ENCODE peak calls at places on chromosome 17, in eight cellular contexts. S is stimulated activated naive CD8-positive, alpha-beta T cell treated with anti-CD3 and anti-CD28 coated beads, Interleukin-15, Interleukin-2, amounts not matched to agents 100 U/mL and 50 U/mL, for 24 hours; R is body of pancreas; U is T-helper 17 cell; Y is activated CD8-positive, alpha-beta memory T cell treated with anti-CD3 and anti-CD28 coated beads for 1 hour; O is A549; I is IMR-90; L is stomach. Q is an unnamed sample.

GRCh38 chr17:48048321-48049140 is at the start of gene NFE2L1:
- DNase-seq in S (peak; percentile 74), R (peak; percentile 88), U (no peak), Y (no peak), O (peak; percentile 86), I (peak; percentile 90), L (peak; percentile 90), Q (no peak)

GRCh38 chr17:7475764-7476422 is 3.5 kb downstream of the ZBTB4 start:
- DNase-seq in S (no peak), R (peak; percentile 55), U (no peak), Y (no peak), O (no peak), I (peak; percentile 41), L (no peak), Q (no peak)

GRCh38 chr17:70134777-70135176 is 34.6 kb upstream of the KCNJ2 start:
- DNase-seq in S (no peak), R (no peak), U (no peak), Y (no peak), O (no peak), I (no peak), L (no peak), Q (no peak)

GRCh38 chr17:78748730-78749317 is 33.2 kb downstream of the CYTH1 start:
- DNase-seq in S (peak; percentile 75), R (peak; percentile 72), U (peak; percentile 68), Y (peak; percentile 70), O (no peak), I (peak; percentile 24), L (peak; percentile 62), Q (peak; percentile 77)

GRCh38 chr17:6555331-6556120 is 829 bp downstream of the PITPNM3 start:
- DNase-seq in S (peak; percentile 28), R (no peak), U (no peak), Y (no peak), O (no peak), I (peak; percentile 39), L (peak; percentile 55), Q (no peak)

GRCh38 chr17:3589784-3590183 is 19.4 kb downstream of the TRPV1 start:
- DNase-seq in S (no peak), R (no peak), U (no peak), Y (no peak), O (no peak), I (no peak), L (no peak), Q (no peak)

GRCh38 chr17:48547839-48548686 is 3.2 kb upstream of the HOXB2 start:
- DNase-seq in S (peak; percentile 30), R (no peak), U (no peak), Y (no peak), O (no peak), I (peak; percentile 88), L (no peak), Q (peak; percentile 32)

GRCh38 chr17:67245694-67246397 is 850 bp upstream of the HELZ start:
- DNase-seq in S (peak; percentile 58), R (peak; percentile 33), U (peak; percentile 62), Y (no peak), O (no peak), I (no peak), L (peak; percentile 46), Q (peak; percentile 53)

GRCh38 chr17:42378597-42379594 is 9.3 kb downstream of the STAT3 start:
- DNase-seq in S (no peak), R (no peak), U (no peak), Y (no peak), O (no peak), I (peak; percentile 34), L (no peak), Q (no peak)

GRCh38 chr17:39450051-39450450 is 1.0 kb downstream of the MED1 start:
- DNase-seq in S (no peak), R (no peak), U (no peak), Y (no peak), O (no peak), I (no peak), L (no peak), Q (no peak)

GRCh38 chr17:82528484-82529265 is 9.1 kb downstream of the FOXK2 start:
- DNase-seq in S (no peak), R (peak; percentile 67), U (no peak), Y (no peak), O (peak; percentile 82), I (peak; percentile 24), L (peak; percentile 33), Q (no peak)

GRCh38 chr17:15392326-15392739 is 50.9 kb upstream of the TEKT3 start:
- DNase-seq in S (no peak), R (no peak), U (no peak), Y (no peak), O (no peak), I (peak; percentile 96), L (no peak), Q (no peak)

GRCh38 chr17:83117594-83117993 is 38.2 kb downstream of the METRNL start:
- DNase-seq in S (no peak), R (no peak), U (no peak), Y (no peak), O (no peak), I (no peak), L (no peak), Q (no peak)

GRCh38 chr17:10698116-10698818 is 873 bp downstream of the ADPRM start:
- DNase-seq in S (no peak), R (peak; percentile 8), U (no peak), Y (no peak), O (peak; percentile 17), I (peak; percentile 10), L (no peak), Q (no peak)

GRCh38 chr17:72387487-72387886 is 266.7 kb downstream of the SOX9 start:
- DNase-seq in S (no peak), R (no peak), U (no peak), Y (no peak), O (no peak), I (peak; percentile 96), L (no peak), Q (no peak)

GRCh38 chr17:628507-628941 is 86.1 kb downstream of the VPS53 start:
- DNase-seq in S (no peak), R (no peak), U (no peak), Y (no peak), O (no peak), I (no peak), L (no peak), Q (no peak)

GRCh38 chr17:74939534-74939933 is 3.8 kb downstream of the OTOP3 start:
- DNase-seq in S (no peak), R (no peak), U (no peak), Y (no peak), O (no peak), I (no peak), L (no peak), Q (no peak)

GRCh38 chr17:76085066-76085730 is 6.2 kb downstream of the ZACN start:
- DNase-seq in S (no peak), R (no peak), U (no peak), Y (no peak), O (no peak), I (no peak), L (no peak), Q (no peak)

GRCh38 chr17:6996256-6997111 is 635 bp downstream of the ALOX12 start:
- DNase-seq in S (no peak), R (no peak), U (no peak), Y (no peak), O (no peak), I (no peak), L (no peak), Q (no peak)

GRCh38 chr17:58741121-58741625 is 14.5 kb upstream of the PPM1E start:
- DNase-seq in S (no peak), R (no peak), U (no peak), Y (no peak), O (no peak), I (peak; percentile 81), L (no peak), Q (no peak)

GRCh38 chr17:36867716-36868115 is 69.6 kb upstream of the LHX1 start:
- DNase-seq in S (no peak), R (no peak), U (no peak), Y (no peak), O (no peak), I (no peak), L (no peak), Q (no peak)

GRCh38 chr17:32819035-32819434 is 57.9 kb downstream of the MYO1D start:
- DNase-seq in S (no peak), R (no peak), U (no peak), Y (no peak), O (no peak), I (no peak), L (no peak), Q (no peak)

GRCh38 chr17:31579265-31579664 is 187.8 kb downstream of the RAB11FIP4 start:
- DNase-seq in S (no peak), R (no peak), U (no peak), Y (no peak), O (no peak), I (peak; percentile 57), L (peak; percentile 40), Q (no peak)

GRCh38 chr17:13415877-13416416 is 185.8 kb downstream of the HS3ST3A1 start:
- DNase-seq in S (no peak), R (peak; percentile 62), U (no peak), Y (no peak), O (no peak), I (peak; percentile 89), L (no peak), Q (no peak)

GRCh38 chr17:77445030-77445907 is 304.5 kb downstream of the SEC14L1 start:
- DNase-seq in S (peak; percentile 83), R (peak; percentile 67), U (peak; percentile 80), Y (no peak), O (no peak), I (peak; percentile 66), L (peak; percentile 57), Q (peak; percentile 86)